ENCODE peak calls at places on chromosomes 7 and 10, in eight cellular contexts. J is heart left ventricle, K is stomach, A is body of pancreas, I is BJ, L is Panc1, Z is fibroblast of pulmonary artery, F is astrocyte of the spinal cord. Y is an unnamed sample.

GRCh38 chr7:89796481-89796880 is 357.8 kb upstream of the STEAP1 start:
- DNase-seq in Z (no peak), I (no peak), F (no peak), K (no peak), L (no peak), J (no peak), A (no peak), Y (no peak)

GRCh38 chr10:77592946-77593636 is 44.5 kb downstream of the KCNMA1 start:
- DNase-seq in F (peak; percentile 93), K (peak; percentile 44), Z (peak; percentile 71), L (peak; percentile 83), A (no peak), J (no peak), I (peak; percentile 84), Y (peak; percentile 63)

GRCh38 chr7:27134392-27134791 is 3.8 kb upstream of the HOXA4 start:
- DNase-seq in A (no peak), L (no peak), F (peak; percentile 97), K (no peak), Z (peak; percentile 64), J (no peak), I (peak; percentile 68), Y (no peak)

GRCh38 chr10:5325076-5325475 is 39.7 kb upstream of the UCN3 start:
- DNase-seq in Z (peak; percentile 2), F (no peak), K (no peak), A (no peak), L (no peak), J (no peak), I (no peak), Y (no peak)

GRCh38 chr10:102237711-102238252 is 3.5 kb downstream of the PITX3 start:
- DNase-seq in L (no peak), Z (no peak), J (no peak), A (no peak), I (no peak), K (no peak), F (no peak), Y (no peak)

GRCh38 chr10:129387258-129387525 is 79.8 kb upstream of the MGMT start:
- DNase-seq in L (no peak), I (no peak), Z (no peak), J (no peak), A (no peak), K (no peak), F (no peak), Y (no peak)

GRCh38 chr7:137670521-137671064 is 176.2 kb downstream of the DGKI start:
- DNase-seq in J (peak; percentile 31), K (no peak), F (peak; percentile 56), L (no peak), A (no peak), I (peak; percentile 25), Z (no peak), Y (no peak)

GRCh38 chr7:128804472-128804871 is 12.7 kb downstream of the CCDC136 start:
- DNase-seq in Z (no peak), F (no peak), A (no peak), I (no peak), J (no peak), K (no peak), L (no peak), Y (no peak)

GRCh38 chr7:73907554-73908122 is 46.7 kb downstream of the TMEM270 start:
- DNase-seq in A (no peak), J (no peak), L (no peak), K (no peak), F (no peak), Z (no peak), I (no peak), Y (no peak)

GRCh38 chr10:21347043-21347799 is 178.3 kb downstream of the SKIDA1 start:
- DNase-seq in L (no peak), K (no peak), A (no peak), F (no peak), Z (no peak), I (no peak), J (no peak), Y (no peak)

GRCh38 chr10:69958232-69958902 is 94.3 kb upstream of the MACROH2A2 start:
- DNase-seq in F (peak; percentile 42), A (peak; percentile 30), Z (peak; percentile 69), L (peak; percentile 33), I (no peak), K (peak; percentile 27), J (no peak), Y (peak; percentile 38)

GRCh38 chr7:31051598-31052503 is at the start of gene ADCYAP1R1:
- DNase-seq in L (no peak), Z (no peak), K (no peak), F (no peak), J (peak; percentile 63), I (no peak), A (no peak), Y (no peak)

DNA sequence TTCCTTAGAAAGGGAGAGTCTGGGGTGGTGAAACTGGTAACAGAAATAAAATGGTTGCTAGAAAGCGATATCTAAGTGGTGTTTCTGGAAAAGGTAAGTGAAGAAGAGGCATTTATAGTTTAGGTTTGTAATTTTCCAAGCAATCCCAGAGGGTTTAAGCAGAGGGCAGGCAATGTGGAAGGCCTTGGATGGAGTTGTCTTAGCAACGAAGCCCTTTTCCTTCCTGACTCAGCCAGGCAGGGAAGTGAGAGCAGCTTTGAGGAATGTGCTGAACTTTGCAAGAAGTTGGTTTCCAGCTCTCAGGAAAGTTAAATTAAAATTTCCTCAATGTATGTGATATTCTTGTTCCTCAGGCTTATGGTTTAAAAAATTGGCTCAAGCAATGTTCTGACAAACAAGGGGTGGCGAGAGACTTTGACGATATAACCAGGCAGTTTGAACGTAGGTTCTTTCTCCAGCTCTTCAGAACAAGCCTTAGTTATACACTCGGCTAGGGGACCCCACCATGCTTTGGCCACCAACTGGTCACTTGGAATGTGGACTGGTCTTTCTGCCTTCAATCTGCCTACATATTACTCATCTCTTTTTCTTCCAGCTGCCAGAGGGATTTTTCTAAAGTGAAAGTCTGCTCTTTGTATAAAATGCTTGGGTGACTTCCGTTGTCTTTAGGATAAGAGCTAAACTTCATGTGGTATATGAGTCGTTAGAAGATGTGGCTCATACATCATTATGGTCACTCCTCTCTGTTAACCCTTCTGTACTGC is 66.9 kb upstream of the SLC25A13 start:
- DNase-seq in A (no peak), L (peak; percentile 30), K (no peak), J (no peak), I (peak; percentile 39), Z (peak; percentile 78), F (peak; percentile 80), Y (peak; percentile 20)
- H3K4me3 ChIP-seq in A (no peak overlapping the region), L (no peak overlapping the region), K (no peak overlapping the region), J (no peak overlapping the region), I (no peak overlapping the region), Z (peak overlapping the region; percentile 14), F (no peak overlapping the region), Y (no peak overlapping the region)

GRCh38 chr10:97940534-97940933 is 89.9 kb downstream of the CRTAC1 start:
- DNase-seq in A (no peak), J (no peak), F (no peak), I (no peak), K (no peak), Z (no peak), L (no peak), Y (no peak)

GRCh38 chr10:97944772-97945171 is 85.6 kb downstream of the CRTAC1 start:
- DNase-seq in F (no peak), J (no peak), K (no peak), L (no peak), I (no peak), A (no peak), Z (no peak), Y (no peak)

GRCh38 chr10:97937928-97938327 is 88.3 kb downstream of the GOLGA7B start:
- DNase-seq in K (no peak), J (no peak), F (no peak), A (no peak), L (no peak), Z (no peak), I (no peak), Y (no peak)

GRCh38 chr10:97939446-97939990 is 89.9 kb downstream of the GOLGA7B start:
- DNase-seq in J (no peak), Z (no peak), F (no peak), A (no peak), I (no peak), L (no peak), K (no peak), Y (no peak)

DNA sequence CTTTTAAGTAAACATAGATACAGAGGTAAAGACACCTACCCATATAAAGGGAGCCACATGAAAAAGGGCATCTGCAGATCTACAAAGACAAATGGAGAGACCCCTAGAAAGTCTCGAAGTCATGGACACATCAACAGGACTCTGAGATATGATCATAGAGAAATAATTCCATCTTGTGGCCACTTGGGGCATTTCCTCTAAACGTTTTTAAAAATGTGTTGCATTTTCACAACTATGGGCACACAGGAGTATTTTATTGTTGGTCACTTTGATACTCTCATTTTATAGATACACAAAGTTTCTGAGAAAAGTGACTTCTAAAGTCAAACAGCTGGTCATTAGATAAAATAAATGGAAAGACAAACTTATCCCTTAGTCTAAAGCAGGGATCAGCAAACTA is 87.1 kb downstream of the CRTAC1 start:
- DNase-seq in A (no peak), J (no peak), I (no peak), F (no peak), L (no peak), K (no peak), Z (no peak), Y (no peak)
- TF ChIP-seq CTCF in A (no peak), J (no peak), I (no peak), F (no peak), L (no peak), K (no peak), Z (no peak), Y (no peak)

GRCh38 chr10:80359644-80360043 is 3.1 kb downstream of the DYDC2 start:
- DNase-seq in K (no peak), A (no peak), I (no peak), Z (no peak), J (no peak), L (no peak), F (no peak), Y (no peak)

GRCh38 chr10:80357804-80358125 is 1.2 kb downstream of the DYDC2 start:
- DNase-seq in F (no peak), A (no peak), Z (no peak), L (no peak), J (no peak), I (no peak), K (no peak), Y (no peak)

GRCh38 chr10:80351220-80351619 is 5.3 kb downstream of the DYDC1 start:
- DNase-seq in I (no peak), K (no peak), Z (no peak), L (no peak), F (no peak), A (no peak), J (no peak), Y (no peak)

GRCh38 chr10:80357000-80357803 is 621 bp downstream of the DYDC2 start:
- DNase-seq in A (peak; percentile 13), F (no peak), L (no peak), J (no peak), Z (no peak), I (no peak), K (no peak), Y (no peak)

DNA sequence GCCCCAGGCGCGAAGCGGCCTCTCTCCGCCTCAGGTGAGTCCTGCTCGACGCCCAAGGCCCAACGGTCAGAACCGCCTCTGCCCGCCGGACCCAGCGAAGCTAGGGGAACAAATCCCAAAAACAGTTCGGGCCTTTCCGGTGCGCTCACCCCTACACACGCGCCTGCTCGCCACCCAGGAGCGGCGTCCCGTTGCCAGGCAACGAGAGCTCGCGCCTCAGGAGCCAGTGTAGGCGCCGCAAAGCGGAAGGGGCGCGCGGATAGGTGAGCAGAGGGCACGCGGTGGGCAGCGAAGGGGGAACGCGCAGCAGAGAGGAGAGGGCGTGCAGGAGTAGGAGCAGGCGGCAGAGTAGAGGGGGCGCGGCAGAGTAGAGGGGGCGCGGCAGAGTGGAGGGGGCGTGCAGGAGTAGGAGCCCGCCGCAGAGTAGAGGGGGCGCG is at the start of the genes DYDC1 and DYDC2:
- DNase-seq in A (peak; percentile 75), L (no peak), J (peak; percentile 63), Z (peak; percentile 11), F (no peak), I (no peak), K (peak; percentile 55), Y (no peak)
- H3K4me3 ChIP-seq in A (no peak within 1 kb of the TSS), L (no peak within 1 kb of the TSS), J (peak within 1 kb of the TSS; percentile 45), Z (peak within 1 kb of the TSS; percentile 25), F (peak within 1 kb of the TSS; percentile 17), I (no peak within 1 kb of the TSS), K (peak within 1 kb of the TSS; percentile 44), Y (peak within 1 kb of the TSS; percentile 7)

GRCh38 chr10:27252267-27253000 is 11.8 kb upstream of the ACBD5 start:
- DNase-seq in L (no peak), K (peak; percentile 79), J (peak; percentile 78), I (no peak), Z (peak; percentile 69), A (peak; percentile 76), F (peak; percentile 29), Y (no peak)
- TF ChIP-seq CTCF in L (peak; percentile 91), K (no peak), J (peak; percentile 84), I (peak; percentile 41), Z (peak; percentile 11), A (peak; percentile 46), F (peak; percentile 37), Y (peak; percentile 26)

Y was measured in HFF-Myc.